ENCODE peak calls at places on chromosome 19, in ten cellular contexts. One of them, this sample, is unnamed.

GRCh38 chr19:55152017-55152416 is 3.0 kb upstream of the TNNT1 start:
- DNase-seq in testis: no peak
- DNase-seq in astrocyte of the spinal cord: no peak
- DNase-seq in AG10803: no peak
- DNase-seq in GM12864: no peak
- DNase-seq in HCT116: peak; percentile 65
- DNase-seq in colonic mucosa: no peak
- DNase-seq in uterus: no peak
- DNase-seq in CD8-positive, alpha-beta T cell: no peak
- DNase-seq in IMR-90: no peak
- DNase-seq in this sample: no peak

GRCh38 chr19:58563034-58563573 is 4.7 kb upstream of the UBE2M start:
- DNase-seq in IMR-90: no peak
- DNase-seq in CD8-positive, alpha-beta T cell: no peak
- DNase-seq in testis: no peak
- DNase-seq in uterus: peak; percentile 41
- DNase-seq in GM12864: no peak
- DNase-seq in HCT116: no peak
- DNase-seq in astrocyte of the spinal cord: no peak
- DNase-seq in colonic mucosa: peak; percentile 65
- DNase-seq in AG10803: no peak
- DNase-seq in this sample: peak; percentile 21

GRCh38 chr19:55171440-55171839 is 5.0 kb upstream of the DNAAF3 start:
- DNase-seq in testis: no peak
- DNase-seq in AG10803: no peak
- DNase-seq in colonic mucosa: no peak
- DNase-seq in HCT116: no peak
- DNase-seq in uterus: no peak
- DNase-seq in IMR-90: no peak
- DNase-seq in CD8-positive, alpha-beta T cell: no peak
- DNase-seq in GM12864: no peak
- DNase-seq in astrocyte of the spinal cord: no peak
- DNase-seq in this sample: no peak

GRCh38 chr19:14383556-14383897 is 2.3 kb downstream of the ADGRE5 start:
- DNase-seq in IMR-90: peak; percentile 39
- DNase-seq in uterus: no peak
- DNase-seq in GM12864: no peak
- DNase-seq in colonic mucosa: peak; percentile 51
- DNase-seq in astrocyte of the spinal cord: peak; percentile 10
- DNase-seq in CD8-positive, alpha-beta T cell: no peak
- DNase-seq in testis: no peak
- DNase-seq in HCT116: no peak
- DNase-seq in AG10803: peak; percentile 65
- DNase-seq in this sample: peak; percentile 55

GRCh38 chr19:34618410-34618809 is 58.5 kb downstream of the SCGB2B2 start:
- DNase-seq in GM12864: no peak
- DNase-seq in colonic mucosa: no peak
- DNase-seq in astrocyte of the spinal cord: no peak
- DNase-seq in HCT116: no peak
- DNase-seq in uterus: no peak
- DNase-seq in IMR-90: no peak
- DNase-seq in AG10803: no peak
- DNase-seq in CD8-positive, alpha-beta T cell: no peak
- DNase-seq in testis: no peak
- DNase-seq in this sample: no peak

GRCh38 chr19:54339646-54340358 is 840 bp upstream of the LILRA4 start:
- DNase-seq in IMR-90: no peak
- DNase-seq in colonic mucosa: no peak
- DNase-seq in astrocyte of the spinal cord: no peak
- DNase-seq in GM12864: no peak
- DNase-seq in CD8-positive, alpha-beta T cell: no peak
- DNase-seq in testis: no peak
- DNase-seq in uterus: no peak
- DNase-seq in HCT116: no peak
- DNase-seq in AG10803: no peak
- DNase-seq in this sample: no peak

GRCh38 chr19:582497-583197 is 7.0 kb upstream of the HCN2 start:
- DNase-seq in AG10803: no peak
- DNase-seq in HCT116: no peak
- DNase-seq in testis: no peak
- DNase-seq in CD8-positive, alpha-beta T cell: no peak
- DNase-seq in IMR-90: peak; percentile 59
- DNase-seq in astrocyte of the spinal cord: peak; percentile 32
- DNase-seq in GM12864: no peak
- DNase-seq in colonic mucosa: no peak
- DNase-seq in uterus: no peak
- DNase-seq in this sample: no peak

GRCh38 chr19:35045667-35046300 is 4.3 kb downstream of the HPN start:
- DNase-seq in colonic mucosa: no peak
- DNase-seq in GM12864: no peak
- DNase-seq in CD8-positive, alpha-beta T cell: no peak
- DNase-seq in uterus: no peak
- DNase-seq in IMR-90: peak; percentile 28
- DNase-seq in AG10803: peak; percentile 45
- DNase-seq in HCT116: no peak
- DNase-seq in testis: no peak
- DNase-seq in astrocyte of the spinal cord: no peak
- DNase-seq in this sample: peak; percentile 42

GRCh38 chr19:5397804-5398692 is 57.2 kb upstream of the ZNRF4 start:
- DNase-seq in IMR-90: no peak
- DNase-seq in uterus: no peak
- DNase-seq in testis: no peak
- DNase-seq in GM12864: no peak
- DNase-seq in colonic mucosa: no peak
- DNase-seq in AG10803: no peak
- DNase-seq in astrocyte of the spinal cord: no peak
- DNase-seq in HCT116: no peak
- DNase-seq in CD8-positive, alpha-beta T cell: no peak
- DNase-seq in this sample: peak; percentile 64

DNA sequence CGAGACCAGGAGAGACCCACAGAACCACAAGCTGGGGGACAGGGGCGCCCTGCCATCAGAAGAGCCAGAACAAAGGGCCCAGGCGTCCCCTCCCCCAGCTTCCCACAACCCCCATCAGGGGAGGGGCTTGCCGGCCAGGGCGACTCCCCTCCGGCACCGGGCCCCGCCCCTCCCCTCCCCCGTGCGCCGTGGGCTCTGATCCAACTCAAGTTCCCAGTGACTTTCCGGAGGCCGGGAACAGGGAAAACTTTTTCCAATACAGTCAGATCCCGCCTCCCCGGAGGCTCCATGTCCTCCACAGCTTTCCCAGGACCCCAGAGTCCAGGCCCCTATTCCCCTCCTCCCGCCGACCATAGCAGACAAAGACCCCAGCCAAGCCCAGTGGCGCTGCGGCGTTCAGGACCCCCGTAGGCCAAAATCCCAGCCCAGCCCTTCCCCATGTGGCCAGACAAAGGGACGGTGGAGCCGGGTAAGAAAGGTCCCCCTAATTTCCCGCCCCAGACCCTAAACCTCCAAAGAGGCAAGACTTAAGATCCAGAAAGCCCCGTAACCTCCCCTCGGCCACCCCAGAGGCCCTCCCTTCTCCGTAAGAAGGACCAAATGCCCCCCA is 673 bp downstream of the TEAD2 start:
- DNase-seq in IMR-90: peak; percentile 80
- DNase-seq in HCT116: peak; percentile 56
- DNase-seq in testis: peak; percentile 71
- DNase-seq in CD8-positive, alpha-beta T cell: no peak
- DNase-seq in astrocyte of the spinal cord: peak; percentile 89
- DNase-seq in GM12864: no peak
- DNase-seq in AG10803: peak; percentile 81
- DNase-seq in uterus: peak; percentile 91
- DNase-seq in colonic mucosa: peak; percentile 88
- DNase-seq in this sample: peak; percentile 91
- H3K4me3 ChIP-seq in IMR-90: peak overlapping the region; percentile 82
- H3K4me3 ChIP-seq in HCT116: peak overlapping the region; percentile 93
- H3K4me3 ChIP-seq in testis: peak overlapping the region; percentile 74
- H3K4me3 ChIP-seq in CD8-positive, alpha-beta T cell: peak overlapping the region; percentile 31
- H3K4me3 ChIP-seq in astrocyte of the spinal cord: peak overlapping the region; percentile 96
- H3K4me3 ChIP-seq in GM12864: no peak overlapping the region
- H3K4me3 ChIP-seq in AG10803: peak overlapping the region; percentile 84
- H3K4me3 ChIP-seq in uterus: peak overlapping the region; percentile 96
- H3K4me3 ChIP-seq in colonic mucosa: peak overlapping the region; percentile 62
- H3K4me3 ChIP-seq in this sample: peak overlapping the region; percentile 73

DNA sequence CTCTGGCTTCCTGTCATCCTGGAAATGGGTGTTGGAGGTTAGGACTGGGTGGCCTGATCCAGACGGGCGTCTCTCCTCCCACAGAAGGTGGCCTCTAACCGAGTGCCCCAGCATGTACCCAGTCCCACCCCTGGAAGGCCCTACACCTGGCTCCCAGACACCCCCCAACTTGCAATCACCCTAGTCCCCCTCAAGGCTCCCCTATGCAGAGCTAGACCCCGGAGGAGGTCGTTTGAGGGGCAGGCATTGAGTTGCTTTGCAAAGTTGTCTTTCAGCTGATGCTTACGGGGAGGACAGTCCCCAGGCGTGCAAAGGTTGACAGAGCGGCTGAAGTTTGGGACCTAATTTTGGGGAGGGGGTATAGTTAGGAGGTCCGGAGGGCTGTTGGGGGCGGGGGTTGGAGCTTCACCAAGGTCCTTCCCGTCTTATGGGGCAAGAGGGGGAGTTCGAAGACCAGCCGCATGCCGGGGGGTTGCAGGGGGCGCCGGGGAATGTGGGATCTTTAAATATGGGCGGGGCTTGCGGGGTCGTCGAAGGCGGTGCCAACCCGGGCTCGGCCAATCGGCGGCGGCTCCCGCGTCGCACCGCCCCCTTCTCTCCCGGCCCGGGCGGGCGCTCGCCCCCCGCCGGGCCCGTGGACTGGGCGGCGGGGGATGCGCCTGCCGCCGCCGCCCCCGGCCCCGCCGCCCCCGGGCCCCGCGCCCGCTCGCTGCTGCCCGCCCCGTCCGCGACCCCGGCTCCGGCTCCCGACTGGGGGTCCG is at the start of gene KCNN1:
- DNase-seq in CD8-positive, alpha-beta T cell: no peak
- DNase-seq in HCT116: no peak
- DNase-seq in IMR-90: no peak
- DNase-seq in uterus: no peak
- DNase-seq in GM12864: no peak
- DNase-seq in AG10803: no peak
- DNase-seq in astrocyte of the spinal cord: no peak
- DNase-seq in colonic mucosa: no peak
- DNase-seq in testis: peak; percentile 54
- DNase-seq in this sample: peak; percentile 66
- H3K4me3 ChIP-seq in CD8-positive, alpha-beta T cell: no peak within 1 kb of the TSS
- H3K4me3 ChIP-seq in HCT116: no peak within 1 kb of the TSS
- H3K4me3 ChIP-seq in IMR-90: peak within 1 kb of the TSS; percentile 27
- H3K4me3 ChIP-seq in uterus: no peak within 1 kb of the TSS
- H3K4me3 ChIP-seq in GM12864: no peak within 1 kb of the TSS
- H3K4me3 ChIP-seq in AG10803: no peak within 1 kb of the TSS
- H3K4me3 ChIP-seq in astrocyte of the spinal cord: no peak within 1 kb of the TSS
- H3K4me3 ChIP-seq in colonic mucosa: no peak within 1 kb of the TSS
- H3K4me3 ChIP-seq in testis: peak within 1 kb of the TSS; percentile 43
- H3K4me3 ChIP-seq in this sample: peak within 1 kb of the TSS; percentile 26

GRCh38 chr19:2494447-2495129 is 18.7 kb downstream of the GADD45B start:
- DNase-seq in uterus: peak; percentile 76
- DNase-seq in colonic mucosa: peak; percentile 76
- DNase-seq in astrocyte of the spinal cord: peak; percentile 88
- DNase-seq in GM12864: no peak
- DNase-seq in testis: peak; percentile 74
- DNase-seq in IMR-90: peak; percentile 79
- DNase-seq in HCT116: no peak
- DNase-seq in CD8-positive, alpha-beta T cell: peak; percentile 37
- DNase-seq in AG10803: peak; percentile 83
- DNase-seq in this sample: peak; percentile 64

GRCh38 chr19:2495130-2495641 is 19.3 kb downstream of the GADD45B start:
- DNase-seq in AG10803: peak; percentile 76
- DNase-seq in astrocyte of the spinal cord: peak; percentile 61
- DNase-seq in HCT116: no peak
- DNase-seq in IMR-90: peak; percentile 40
- DNase-seq in CD8-positive, alpha-beta T cell: no peak
- DNase-seq in GM12864: no peak
- DNase-seq in uterus: peak; percentile 70
- DNase-seq in colonic mucosa: peak; percentile 93
- DNase-seq in testis: peak; percentile 93
- DNase-seq in this sample: peak; percentile 70

GRCh38 chr19:2497186-2497585 is 21.3 kb downstream of the GADD45B start:
- DNase-seq in uterus: no peak
- DNase-seq in GM12864: no peak
- DNase-seq in CD8-positive, alpha-beta T cell: no peak
- DNase-seq in colonic mucosa: no peak
- DNase-seq in HCT116: no peak
- DNase-seq in astrocyte of the spinal cord: no peak
- DNase-seq in testis: no peak
- DNase-seq in AG10803: no peak
- DNase-seq in IMR-90: no peak
- DNase-seq in this sample: no peak

GRCh38 chr19:2494084-2494446 is 18.1 kb downstream of the GADD45B start:
- DNase-seq in IMR-90: peak; percentile 65
- DNase-seq in astrocyte of the spinal cord: peak; percentile 68
- DNase-seq in testis: no peak
- DNase-seq in GM12864: no peak
- DNase-seq in AG10803: peak; percentile 89
- DNase-seq in HCT116: no peak
- DNase-seq in colonic mucosa: no peak
- DNase-seq in uterus: no peak
- DNase-seq in CD8-positive, alpha-beta T cell: no peak
- DNase-seq in this sample: no peak

DNA sequence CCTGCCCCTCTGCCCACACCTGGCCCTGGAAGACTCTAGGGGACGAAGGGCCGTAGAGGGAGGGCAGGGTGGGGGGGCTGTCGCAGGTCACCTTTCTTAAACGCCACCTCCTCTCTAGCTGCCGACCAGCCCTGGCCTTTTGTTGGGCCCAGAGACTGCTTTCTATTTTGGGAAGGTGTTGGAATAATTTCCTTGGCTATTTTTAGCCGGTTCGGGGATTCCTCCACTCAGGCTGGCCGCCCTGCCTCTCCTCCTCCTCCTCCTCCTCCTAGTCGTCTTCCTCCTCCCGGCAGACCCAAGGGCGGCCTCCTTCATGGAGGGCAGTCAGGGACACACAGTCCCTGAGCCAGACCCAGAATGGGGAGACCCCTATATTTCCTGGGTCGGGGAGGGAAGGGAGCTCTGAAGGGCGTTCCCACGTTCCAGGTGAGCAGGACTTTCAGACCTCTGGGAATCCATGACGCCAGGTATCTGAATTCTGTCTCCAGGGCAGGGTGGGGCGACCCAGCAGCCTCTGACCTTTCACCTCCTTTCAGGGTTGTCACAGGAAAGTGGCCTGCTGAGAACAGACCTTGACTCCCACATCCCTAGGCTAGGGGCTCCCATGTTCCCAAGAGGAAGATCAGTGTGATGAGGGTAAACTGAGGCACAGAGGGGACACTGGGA is 19.9 kb downstream of the GADD45B start:
- DNase-seq in HCT116: no peak
- DNase-seq in AG10803: peak; percentile 42
- DNase-seq in uterus: peak; percentile 46
- DNase-seq in CD8-positive, alpha-beta T cell: no peak
- DNase-seq in GM12864: no peak
- DNase-seq in IMR-90: no peak
- DNase-seq in astrocyte of the spinal cord: no peak
- DNase-seq in colonic mucosa: peak; percentile 73
- DNase-seq in testis: peak; percentile 73
- DNase-seq in this sample: peak; percentile 88
- H3K4me3 ChIP-seq in HCT116: peak overlapping the region; percentile 54
- H3K4me3 ChIP-seq in AG10803: peak overlapping the region; percentile 66
- H3K4me3 ChIP-seq in uterus: peak overlapping the region; percentile 37
- H3K4me3 ChIP-seq in CD8-positive, alpha-beta T cell: no peak overlapping the region
- H3K4me3 ChIP-seq in GM12864: no peak overlapping the region
- H3K4me3 ChIP-seq in IMR-90: no peak overlapping the region
- H3K4me3 ChIP-seq in astrocyte of the spinal cord: no peak overlapping the region
- H3K4me3 ChIP-seq in colonic mucosa: peak overlapping the region; percentile 63
- H3K4me3 ChIP-seq in testis: peak overlapping the region; percentile 66
- H3K4me3 ChIP-seq in this sample: peak overlapping the region; percentile 7

GRCh38 chr19:32809254-32809653 is 60.3 kb downstream of the SLC7A9 start:
- DNase-seq in colonic mucosa: no peak
- DNase-seq in CD8-positive, alpha-beta T cell: no peak
- DNase-seq in IMR-90: no peak
- DNase-seq in uterus: no peak
- DNase-seq in astrocyte of the spinal cord: no peak
- DNase-seq in testis: no peak
- DNase-seq in HCT116: no peak
- DNase-seq in AG10803: no peak
- DNase-seq in GM12864: no peak
- DNase-seq in this sample: no peak
- H3K4me3 ChIP-seq in colonic mucosa: no peak overlapping the region
- H3K4me3 ChIP-seq in CD8-positive, alpha-beta T cell: no peak overlapping the region
- H3K4me3 ChIP-seq in IMR-90: no peak overlapping the region
- H3K4me3 ChIP-seq in uterus: no peak overlapping the region
- H3K4me3 ChIP-seq in astrocyte of the spinal cord: no peak overlapping the region
- H3K4me3 ChIP-seq in testis: no peak overlapping the region
- H3K4me3 ChIP-seq in HCT116: no peak overlapping the region
- H3K4me3 ChIP-seq in AG10803: no peak overlapping the region
- H3K4me3 ChIP-seq in GM12864: no peak overlapping the region
- H3K4me3 ChIP-seq in this sample: no peak overlapping the region